ENCODE peak calls at places on chromosomes 11 and 22, in seven cellular contexts. M is epithelial cell of esophagus, G is nephron progenitor cell, N is ascending aorta, C is AG09309, H is breast epithelium, E is colonic mucosa. P is an unnamed sample.

GRCh38 chr11:70073881-70074371 is 4.2 kb upstream of the ANO1 start:
- DNase-seq in G (no peak), M (peak; percentile 28), N (peak; percentile 86), C (no peak), E (no peak), H (peak; percentile 33), P (no peak)

GRCh38 chr22:22248878-22249277 is 4.3 kb downstream of the VPREB1 start:
- DNase-seq in G (no peak), E (no peak), N (peak; percentile 4), M (no peak), C (no peak), H (no peak), P (no peak)

GRCh38 chr11:58788355-58789023 is 56.0 kb downstream of the GLYATL2 start:
- DNase-seq in N (no peak), E (peak; percentile 45), H (no peak), C (peak; percentile 14), M (peak; percentile 93), G (peak; percentile 23), P (no peak)

GRCh38 chr11:46701078-46701654 is 335 bp downstream of the ZNF408 start:
- DNase-seq in M (no peak), E (peak; percentile 34), C (no peak), G (no peak), N (no peak), H (no peak), P (no peak)

GRCh38 chr11:117696489-117696888 is 100.5 kb downstream of the DSCAML1 start:
- DNase-seq in C (no peak), G (no peak), N (no peak), H (no peak), M (no peak), E (no peak), P (no peak)

GRCh38 chr11:106288057-106288456 is 210.6 kb downstream of the AASDHPPT start:
- DNase-seq in M (no peak), H (no peak), C (no peak), G (no peak), N (no peak), E (no peak), P (no peak)

GRCh38 chr22:46432164-46433068 is 96.9 kb downstream of the TRMU start:
- DNase-seq in G (no peak), N (no peak), E (peak; percentile 63), C (no peak), H (no peak), M (no peak), P (no peak)

GRCh38 chr11:123212406-123212805 is 17.4 kb upstream of the CLMP start:
- DNase-seq in C (no peak), H (no peak), M (no peak), E (no peak), G (no peak), N (no peak), P (no peak)

GRCh38 chr11:113715273-113715672 is 9.2 kb upstream of the TMPRSS5 start:
- DNase-seq in E (no peak), G (no peak), N (no peak), C (no peak), M (no peak), H (no peak), P (no peak)

GRCh38 chr11:35765211-35765610 is 102.6 kb downstream of the TRIM44 start:
- DNase-seq in N (no peak), H (no peak), G (no peak), E (no peak), M (peak; percentile 23), C (no peak), P (no peak)

GRCh38 chr11:3198815-3199214 is 19.8 kb downstream of the MRGPRG start:
- DNase-seq in H (no peak), C (no peak), N (peak; percentile 37), G (no peak), E (no peak), M (no peak), P (no peak)

GRCh38 chr11:9662273-9662672 is 1.6 kb upstream of the SWAP70 start:
- DNase-seq in E (no peak), M (no peak), G (no peak), N (no peak), H (no peak), C (no peak), P (no peak)

GRCh38 chr11:110077866-110078325 is 15.3 kb upstream of the ZC3H12C start:
- DNase-seq in H (no peak), G (no peak), M (peak; percentile 89), E (no peak), N (no peak), C (no peak), P (no peak)

GRCh38 chr11:8267280-8267679 is 3.6 kb upstream of the LMO1 start:
- DNase-seq in G (no peak), M (no peak), N (peak; percentile 24), H (no peak), E (no peak), C (no peak), P (no peak)

GRCh38 chr11:15665368-15665871 is 550.7 kb downstream of the INSC start:
- DNase-seq in E (peak; percentile 14), H (no peak), G (no peak), C (peak; percentile 40), N (no peak), M (no peak), P (no peak)

GRCh38 chr22:23452231-23453010 is 127.7 kb downstream of the IGLL1 start:
- DNase-seq in M (no peak), G (no peak), H (no peak), N (no peak), C (no peak), E (no peak), P (no peak)

GRCh38 chr11:103528596-103528995 is 419.4 kb downstream of the DYNC2H1 start:
- DNase-seq in H (no peak), E (no peak), M (no peak), C (no peak), G (no peak), N (no peak), P (no peak)

GRCh38 chr22:22893891-22894739 is 6.5 kb downstream of the IGLL5 start:
- DNase-seq in C (no peak), M (no peak), H (no peak), E (no peak), N (no peak), G (no peak), P (peak; percentile 7)

GRCh38 chr11:76604652-76605241 is 65.8 kb downstream of the LRRC32 start:
- DNase-seq in C (no peak), H (peak; percentile 19), G (no peak), N (no peak), E (peak; percentile 63), M (no peak), P (no peak)

GRCh38 chr11:134615041-134615615 is 203.1 kb upstream of the B3GAT1 start:
- DNase-seq in C (no peak), N (no peak), G (no peak), M (no peak), E (no peak), H (no peak), P (no peak)

GRCh38 chr11:27514558-27514957 is 8.0 kb upstream of the LIN7C start:
- DNase-seq in C (no peak), E (no peak), G (no peak), N (peak; percentile 82), M (no peak), H (no peak), P (no peak)

GRCh38 chr11:44823920-44824704 is 97.3 kb downstream of the TSPAN18 start:
- DNase-seq in M (no peak), G (peak; percentile 30), E (no peak), C (no peak), N (no peak), H (no peak), P (no peak)

GRCh38 chr22:42996646-42997365 is 18.1 kb downstream of the PACSIN2 start:
- DNase-seq in M (no peak), E (no peak), C (no peak), N (peak; percentile 83), G (no peak), H (no peak), P (no peak)

GRCh38 chr11:69524991-69525411 is 43.5 kb downstream of the LINC01488 start:
- DNase-seq in E (no peak), G (no peak), C (no peak), M (no peak), H (no peak), N (peak; percentile 31), P (no peak)

GRCh38 chr11:121467965-121468364 is 15.2 kb upstream of the SORL1-AS1 start:
- DNase-seq in C (no peak), H (no peak), E (no peak), M (peak; percentile 40), G (no peak), N (no peak), P (no peak)

GRCh38 chr22:38098410-38099249 is 11.9 kb downstream of the BAIAP2L2 start:
- DNase-seq in M (no peak), N (no peak), C (peak; percentile 11), E (no peak), H (no peak), G (no peak), P (no peak)

GRCh38 chr11:125025968-125026367 is 37.1 kb upstream of the SLC37A2 start:
- DNase-seq in G (peak; percentile 1), M (no peak), N (no peak), C (no peak), H (no peak), E (no peak), P (no peak)

GRCh38 chr22:17164392-17165024 is 5.4 kb upstream of the HDHD5 start:
- DNase-seq in E (no peak), H (no peak), M (no peak), N (no peak), G (no peak), C (no peak), P (no peak)

GRCh38 chr11:111514216-111515031 is at the start of gene HOATZ:
- DNase-seq in M (no peak), H (no peak), E (no peak), N (no peak), G (peak; percentile 78), C (no peak), P (no peak)
- TF ChIP-seq CTCF in M (no peak), H (no peak), E (no peak), N (no peak), G (no peak), C (no peak), P (no peak)

DNA sequence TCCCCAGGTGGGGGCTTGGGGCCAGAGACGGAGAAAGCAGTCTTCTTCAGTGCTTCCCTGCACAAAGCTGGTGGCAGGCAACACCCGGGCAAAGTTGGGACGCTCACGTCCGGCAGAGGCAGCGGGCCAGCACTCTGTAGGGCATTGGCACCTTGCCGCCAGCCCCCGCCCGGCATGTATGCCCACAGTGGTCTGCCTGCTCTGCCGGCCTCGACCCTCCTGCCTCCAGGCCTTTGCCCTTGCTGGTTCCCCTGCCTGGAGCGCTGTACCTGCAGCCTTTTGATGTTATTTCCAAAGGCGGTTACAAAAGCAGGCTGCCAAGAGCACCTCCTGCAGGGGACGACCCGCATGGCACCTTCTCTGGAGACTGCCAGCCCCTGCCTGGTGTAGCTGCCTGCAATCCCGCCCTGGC is 56.5 kb upstream of the SHISAL1 start:
- DNase-seq in E (no peak), G (no peak), C (no peak), M (no peak), H (no peak), N (no peak), P (no peak)
- TF ChIP-seq CTCF in E (no peak), G (no peak), C (no peak), M (peak; percentile 20), H (no peak), N (no peak), P (no peak)

GRCh38 chr22:20116951-20117645 is at the start of gene TRMT2A:
- DNase-seq in H (peak; percentile 96), C (peak; percentile 87), N (peak; percentile 99), E (peak; percentile 97), M (peak; percentile 99), G (peak; percentile 97), P (peak; percentile 96)
- TF ChIP-seq CTCF in H (no peak), C (no peak), N (peak; percentile 26), E (no peak), M (no peak), G (no peak), P (no peak)

GRCh38 chr22:27825174-27825573 is 23.6 kb upstream of the MN1 start:
- DNase-seq in N (no peak), G (no peak), H (no peak), E (no peak), M (no peak), C (no peak), P (no peak)
- TF ChIP-seq CTCF in N (no peak), G (peak; percentile 31), H (no peak), E (no peak), M (peak; percentile 17), C (peak; percentile 38), P (no peak)